ENCODE peak calls at places on chromosomes 16 and 17, in five cellular contexts. F is lower leg skin, K is NCI-H226, C is progenitor cell of endocrine pancreas, E is left lobe of liver. U is an unnamed sample.

GRCh38 chr17:68886401-68886800 is 68.8 kb downstream of the ABCA8 start:
- DNase-seq in F (no peak), K (no peak), C (no peak), E (no peak), U (no peak)

GRCh38 chr16:30805370-30806169 is 18.6 kb upstream of the ZNF629 start:
- DNase-seq in F (peak), K (peak), C (peak), E (peak), U (no peak)

GRCh38 chr17:50196826-50197225 is 4.6 kb downstream of the COL1A1 start:
- DNase-seq in F (no peak), K (no peak), C (no peak), E (no peak), U (no peak)

GRCh38 chr16:14560523-14560922 is 69.5 kb downstream of the PARN start:
- DNase-seq in F (no peak), K (no peak), C (no peak), E (peak), U (no peak)

GRCh38 chr17:57955183-57955952 is at the start of gene CUEDC1:
- DNase-seq in F (no peak), K (peak), C (peak), E (peak), U (no peak)

GRCh38 chr17:6474376-6474775 is 30.1 kb downstream of the PIMREG start:
- DNase-seq in F (no peak), K (no peak), C (no peak), E (no peak), U (no peak)

GRCh38 chr17:63929860-63930766 is 2.0 kb downstream of the CD79B start:
- DNase-seq in F (peak), K (no peak), C (no peak), E (no peak), U (no peak)

GRCh38 chr16:89917773-89918452 is 749 bp upstream of the MC1R start:
- DNase-seq in F (no peak), K (peak), C (peak), E (no peak), U (no peak)

GRCh38 chr17:82862758-82863645 is 23.2 kb upstream of the ZNF750 start:
- DNase-seq in F (no peak), K (no peak), C (no peak), E (no peak), U (no peak)

GRCh38 chr16:50169555-50170096 is 16.5 kb downstream of the TENT4B start:
- DNase-seq in F (no peak), K (no peak), C (no peak), E (no peak), U (no peak)

GRCh38 chr17:3979276-3979583 is 15.0 kb upstream of the ATP2A3 start:
- DNase-seq in F (no peak), K (no peak), C (no peak), E (no peak), U (no peak)

GRCh38 chr17:19796457-19796856 is 48.4 kb upstream of the ALDH3A1 start:
- DNase-seq in F (no peak), K (no peak), C (no peak), E (no peak), U (no peak)

GRCh38 chr17:47791025-47791424 is 30.6 kb downstream of the OSBPL7 start:
- DNase-seq in F (no peak), K (no peak), C (no peak), E (peak), U (no peak)

GRCh38 chr16:1206326-1206725 is 18.7 kb downstream of the TPSG1 start:
- DNase-seq in F (no peak), K (no peak), C (no peak), E (no peak), U (no peak)

GRCh38 chr17:82457071-82457789 is 1.3 kb upstream of the NARF start:
- DNase-seq in F (no peak), K (peak), C (no peak), E (no peak), U (no peak)

GRCh38 chr16:82533161-82533560 is 93.6 kb upstream of the CDH13 start:
- DNase-seq in F (no peak), K (no peak), C (no peak), E (no peak), U (no peak)

GRCh38 chr17:289409-289808 is 63.2 kb downstream of the RPH3AL start:
- DNase-seq in F (no peak), K (no peak), C (no peak), E (peak), U (no peak)

GRCh38 chr16:86496262-86496928 is 13.9 kb upstream of the FOXF1 start:
- DNase-seq in F (no peak), K (no peak), C (no peak), E (no peak), U (no peak)

GRCh38 chr16:75248536-75249380 is 2.7 kb downstream of the BCAR1 start:
- DNase-seq in F (no peak), K (no peak), C (no peak), E (no peak), U (no peak)

GRCh38 chr17:42054101-42054500 is 3.7 kb upstream of the C17orf113 start:
- DNase-seq in F (no peak), K (no peak), C (no peak), E (no peak), U (no peak)

GRCh38 chr16:88720396-88720970 is 14.2 kb downstream of the CTU2 start:
- DNase-seq in F (no peak), K (no peak), C (no peak), E (no peak), U (no peak)

GRCh38 chr17:77665833-77666232 is 292.7 kb upstream of the TNRC6C start:
- DNase-seq in F (no peak), K (no peak), C (no peak), E (no peak), U (no peak)

GRCh38 chr16:50600582-50601283 is 52.5 kb downstream of the NKD1 start:
- DNase-seq in F (no peak), K (no peak), C (no peak), E (no peak), U (no peak)

GRCh38 chr17:60077672-60078519 is 825 bp downstream of the HEATR6 start:
- DNase-seq in F (no peak), K (no peak), C (no peak), E (no peak), U (no peak)

GRCh38 chr17:75950850-75951554 is 10.2 kb upstream of the FBF1 start:
- DNase-seq in F (no peak), K (peak), C (no peak), E (no peak), U (no peak)

GRCh38 chr17:62701706-62702085 is 74.2 kb downstream of the MRC2 start:
- DNase-seq in F (no peak), K (no peak), C (no peak), E (no peak), U (no peak)

GRCh38 chr16:4110680-4111079 is 5.6 kb downstream of the ADCY9 start:
- DNase-seq in F (no peak), K (no peak), C (no peak), E (no peak), U (no peak)

U was measured in epithelial cell of prostate.